ENCODE peak calls at places on chromosomes 5 and 9, in five cellular contexts. One of them, this sample, is unnamed.

GRCh38 chr5:178413992-178414391 is 176.2 kb downstream of the COL23A1 start:
- DNase-seq in H9: no peak
- DNase-seq in globus pallidus: no peak
- DNase-seq in NCI-H1105 treated with DMSO at 0.1 percent for 48 hours: no peak
- DNase-seq in stimulated activated CD4-positive, alpha-beta T cell treated with anti-CD3 and anti-CD28 coated beads, Interleukin-1b, Interleukin-23, amount 100 ng/mL, for 1 hour: no peak
- DNase-seq in this sample: no peak

GRCh38 chr5:180555168-180555921 is 36.0 kb downstream of the SCGB3A1 start:
- DNase-seq in H9: no peak
- DNase-seq in NCI-H1105 treated with DMSO at 0.1 percent for 48 hours: no peak
- DNase-seq in globus pallidus: no peak
- DNase-seq in stimulated activated CD4-positive, alpha-beta T cell treated with anti-CD3 and anti-CD28 coated beads, Interleukin-1b, Interleukin-23, amount 100 ng/mL, for 1 hour: no peak
- DNase-seq in this sample: no peak

GRCh38 chr9:136225748-136226679 is 19.6 kb downstream of the QSOX2 start:
- DNase-seq in stimulated activated CD4-positive, alpha-beta T cell treated with anti-CD3 and anti-CD28 coated beads, Interleukin-1b, Interleukin-23, amount 100 ng/mL, for 1 hour: peak; percentile 43
- DNase-seq in NCI-H1105 treated with DMSO at 0.1 percent for 48 hours: peak; percentile 15
- DNase-seq in globus pallidus: no peak
- DNase-seq in H9: peak; percentile 83
- DNase-seq in this sample: peak; percentile 89

GRCh38 chr9:134913713-134914500 is 3.8 kb downstream of the FCN1 start:
- DNase-seq in NCI-H1105 treated with DMSO at 0.1 percent for 48 hours: no peak
- DNase-seq in H9: no peak
- DNase-seq in globus pallidus: no peak
- DNase-seq in stimulated activated CD4-positive, alpha-beta T cell treated with anti-CD3 and anti-CD28 coated beads, Interleukin-1b, Interleukin-23, amount 100 ng/mL, for 1 hour: no peak
- DNase-seq in this sample: no peak

GRCh38 chr5:72130342-72130741 is 23.1 kb downstream of the MAP1B start:
- DNase-seq in NCI-H1105 treated with DMSO at 0.1 percent for 48 hours: no peak
- DNase-seq in H9: no peak
- DNase-seq in stimulated activated CD4-positive, alpha-beta T cell treated with anti-CD3 and anti-CD28 coated beads, Interleukin-1b, Interleukin-23, amount 100 ng/mL, for 1 hour: no peak
- DNase-seq in globus pallidus: no peak
- DNase-seq in this sample: no peak

GRCh38 chr9:20340161-20340861 is 282.0 kb downstream of the MLLT3 start:
- DNase-seq in H9: no peak
- DNase-seq in NCI-H1105 treated with DMSO at 0.1 percent for 48 hours: no peak
- DNase-seq in stimulated activated CD4-positive, alpha-beta T cell treated with anti-CD3 and anti-CD28 coated beads, Interleukin-1b, Interleukin-23, amount 100 ng/mL, for 1 hour: no peak
- DNase-seq in globus pallidus: no peak
- DNase-seq in this sample: peak; percentile 22

GRCh38 chr5:91252916-91253315 is 130.2 kb downstream of the ARRDC3 start:
- DNase-seq in H9: no peak
- DNase-seq in NCI-H1105 treated with DMSO at 0.1 percent for 48 hours: no peak
- DNase-seq in globus pallidus: no peak
- DNase-seq in stimulated activated CD4-positive, alpha-beta T cell treated with anti-CD3 and anti-CD28 coated beads, Interleukin-1b, Interleukin-23, amount 100 ng/mL, for 1 hour: no peak
- DNase-seq in this sample: no peak

GRCh38 chr5:19270153-19270552 is 717.8 kb downstream of the CDH18 start:
- DNase-seq in NCI-H1105 treated with DMSO at 0.1 percent for 48 hours: no peak
- DNase-seq in stimulated activated CD4-positive, alpha-beta T cell treated with anti-CD3 and anti-CD28 coated beads, Interleukin-1b, Interleukin-23, amount 100 ng/mL, for 1 hour: no peak
- DNase-seq in globus pallidus: no peak
- DNase-seq in H9: no peak
- DNase-seq in this sample: no peak

GRCh38 chr9:121770415-121771273 is 119.2 kb downstream of the DAB2IP start:
- DNase-seq in stimulated activated CD4-positive, alpha-beta T cell treated with anti-CD3 and anti-CD28 coated beads, Interleukin-1b, Interleukin-23, amount 100 ng/mL, for 1 hour: no peak
- DNase-seq in globus pallidus: no peak
- DNase-seq in NCI-H1105 treated with DMSO at 0.1 percent for 48 hours: no peak
- DNase-seq in H9: no peak
- DNase-seq in this sample: no peak

GRCh38 chr9:21568484-21568883 is 86.4 kb upstream of the IFNE start:
- DNase-seq in NCI-H1105 treated with DMSO at 0.1 percent for 48 hours: no peak
- DNase-seq in H9: no peak
- DNase-seq in globus pallidus: no peak
- DNase-seq in stimulated activated CD4-positive, alpha-beta T cell treated with anti-CD3 and anti-CD28 coated beads, Interleukin-1b, Interleukin-23, amount 100 ng/mL, for 1 hour: no peak
- DNase-seq in this sample: no peak

GRCh38 chr5:179820483-179821297 is at the start of gene SQSTM1:
- DNase-seq in NCI-H1105 treated with DMSO at 0.1 percent for 48 hours: peak; percentile 28
- DNase-seq in globus pallidus: peak; percentile 85
- DNase-seq in stimulated activated CD4-positive, alpha-beta T cell treated with anti-CD3 and anti-CD28 coated beads, Interleukin-1b, Interleukin-23, amount 100 ng/mL, for 1 hour: peak; percentile 72
- DNase-seq in H9: peak; percentile 73
- DNase-seq in this sample: peak; percentile 73

GRCh38 chr9:82167296-82167695 is 178.7 kb downstream of the SPATA31D1 start:
- DNase-seq in NCI-H1105 treated with DMSO at 0.1 percent for 48 hours: no peak
- DNase-seq in globus pallidus: no peak
- DNase-seq in H9: no peak
- DNase-seq in stimulated activated CD4-positive, alpha-beta T cell treated with anti-CD3 and anti-CD28 coated beads, Interleukin-1b, Interleukin-23, amount 100 ng/mL, for 1 hour: no peak
- DNase-seq in this sample: no peak

GRCh38 chr5:50836356-50836755 is 169.9 kb downstream of the PARP8 start:
- DNase-seq in stimulated activated CD4-positive, alpha-beta T cell treated with anti-CD3 and anti-CD28 coated beads, Interleukin-1b, Interleukin-23, amount 100 ng/mL, for 1 hour: no peak
- DNase-seq in NCI-H1105 treated with DMSO at 0.1 percent for 48 hours: no peak
- DNase-seq in globus pallidus: no peak
- DNase-seq in H9: no peak
- DNase-seq in this sample: no peak

GRCh38 chr5:66974256-66974655 is 222.3 kb downstream of the CD180 start:
- DNase-seq in stimulated activated CD4-positive, alpha-beta T cell treated with anti-CD3 and anti-CD28 coated beads, Interleukin-1b, Interleukin-23, amount 100 ng/mL, for 1 hour: no peak
- DNase-seq in globus pallidus: no peak
- DNase-seq in NCI-H1105 treated with DMSO at 0.1 percent for 48 hours: no peak
- DNase-seq in H9: no peak
- DNase-seq in this sample: no peak

GRCh38 chr9:89781838-89782237 is 177.0 kb downstream of the GADD45G start:
- DNase-seq in globus pallidus: peak; percentile 33
- DNase-seq in stimulated activated CD4-positive, alpha-beta T cell treated with anti-CD3 and anti-CD28 coated beads, Interleukin-1b, Interleukin-23, amount 100 ng/mL, for 1 hour: no peak
- DNase-seq in H9: no peak
- DNase-seq in NCI-H1105 treated with DMSO at 0.1 percent for 48 hours: no peak
- DNase-seq in this sample: no peak

GRCh38 chr9:129237195-129237611 is 59.1 kb upstream of the IER5L start:
- DNase-seq in globus pallidus: no peak
- DNase-seq in stimulated activated CD4-positive, alpha-beta T cell treated with anti-CD3 and anti-CD28 coated beads, Interleukin-1b, Interleukin-23, amount 100 ng/mL, for 1 hour: peak; percentile 37
- DNase-seq in H9: no peak
- DNase-seq in NCI-H1105 treated with DMSO at 0.1 percent for 48 hours: no peak
- DNase-seq in this sample: no peak

GRCh38 chr9:107336718-107337360 is 53.8 kb downstream of the RAD23B start:
- DNase-seq in stimulated activated CD4-positive, alpha-beta T cell treated with anti-CD3 and anti-CD28 coated beads, Interleukin-1b, Interleukin-23, amount 100 ng/mL, for 1 hour: no peak
- DNase-seq in NCI-H1105 treated with DMSO at 0.1 percent for 48 hours: no peak
- DNase-seq in H9: no peak
- DNase-seq in globus pallidus: no peak
- DNase-seq in this sample: no peak

GRCh38 chr5:31889131-31889561 is 250.2 kb downstream of the PDZD2 start:
- DNase-seq in H9: peak; percentile 49
- DNase-seq in NCI-H1105 treated with DMSO at 0.1 percent for 48 hours: peak; percentile 22
- DNase-seq in globus pallidus: peak; percentile 42
- DNase-seq in stimulated activated CD4-positive, alpha-beta T cell treated with anti-CD3 and anti-CD28 coated beads, Interleukin-1b, Interleukin-23, amount 100 ng/mL, for 1 hour: no peak
- DNase-seq in this sample: no peak

GRCh38 chr9:113808391-113809191 is 67.5 kb upstream of the ZNF618 start:
- DNase-seq in globus pallidus: no peak
- DNase-seq in H9: no peak
- DNase-seq in stimulated activated CD4-positive, alpha-beta T cell treated with anti-CD3 and anti-CD28 coated beads, Interleukin-1b, Interleukin-23, amount 100 ng/mL, for 1 hour: no peak
- DNase-seq in NCI-H1105 treated with DMSO at 0.1 percent for 48 hours: no peak
- DNase-seq in this sample: no peak

GRCh38 chr5:56717253-56717987 is 97.9 kb upstream of the MAP3K1 start:
- DNase-seq in stimulated activated CD4-positive, alpha-beta T cell treated with anti-CD3 and anti-CD28 coated beads, Interleukin-1b, Interleukin-23, amount 100 ng/mL, for 1 hour: no peak
- DNase-seq in NCI-H1105 treated with DMSO at 0.1 percent for 48 hours: no peak
- DNase-seq in globus pallidus: no peak
- DNase-seq in H9: no peak
- DNase-seq in this sample: no peak

This sample was measured in WTC11.